ENCODE peak calls at places on chromosomes 13 and 19, in nine cellular contexts. M, L, D, I, T, E, P, W and B are unnamed samples.

GRCh38 chr13:112260108-112261055 is 115.8 kb upstream of the SPACA7 start:
- DNase-seq in M (no peak), L (no peak), D (no peak), I (no peak), T (no peak), E (no peak), P (peak; percentile 3), W (no peak), B (no peak)

GRCh38 chr13:97434417-97435296 is 688 bp downstream of the RAP2A start:
- DNase-seq in M (peak; percentile 42), L (peak; percentile 37), D (peak; percentile 45), I (no peak), T (peak; percentile 83), E (peak; percentile 24), P (peak; percentile 40), W (peak; percentile 32), B (peak; percentile 34)

GRCh38 chr13:102677122-102677521 is 17.7 kb downstream of the METTL21C start:
- DNase-seq in M (no peak), L (no peak), D (no peak), I (no peak), T (no peak), E (no peak), P (no peak), W (no peak), B (no peak)

GRCh38 chr19:44869728-44870470 is 21.2 kb upstream of the TOMM40 start:
- DNase-seq in M (no peak), L (no peak), D (peak; percentile 72), I (no peak), T (no peak), E (no peak), P (peak; percentile 56), W (peak; percentile 71), B (no peak)

GRCh38 chr13:36146513-36147276 is 15.5 kb upstream of the DCLK1 start:
- DNase-seq in M (no peak), L (no peak), D (no peak), I (no peak), T (no peak), E (no peak), P (no peak), W (peak; percentile 17), B (no peak)

GRCh38 chr19:35558400-35559280 is 4.8 kb downstream of the ATP4A start:
- DNase-seq in M (no peak), L (no peak), D (no peak), I (no peak), T (no peak), E (no peak), P (no peak), W (no peak), B (no peak)

GRCh38 chr19:48244289-48244688 is 11.4 kb downstream of the CARD8 start:
- DNase-seq in M (no peak), L (no peak), D (no peak), I (no peak), T (no peak), E (no peak), P (no peak), W (peak; percentile 28), B (no peak)

GRCh38 chr19:14517840-14518505 is at the start of gene DNAJB1:
- DNase-seq in M (peak; percentile 82), L (peak; percentile 83), D (peak; percentile 88), I (peak; percentile 82), T (peak; percentile 90), E (no peak), P (no peak), W (peak; percentile 85), B (peak; percentile 86)

GRCh38 chr13:65971541-65971940 is 1258.6 kb downstream of the PCDH9 start:
- DNase-seq in M (no peak), L (no peak), D (no peak), I (no peak), T (no peak), E (peak; percentile 12), P (no peak), W (no peak), B (no peak)

GRCh38 chr19:8371011-8371804 is 7.3 kb downstream of the ANGPTL4 start:
- DNase-seq in M (peak; percentile 51), L (peak; percentile 55), D (peak; percentile 51), I (no peak), T (no peak), E (no peak), P (no peak), W (no peak), B (no peak)

GRCh38 chr19:8377598-8377997 is 12.6 kb upstream of the RAB11B start:
- DNase-seq in M (no peak), L (no peak), D (no peak), I (no peak), T (no peak), E (no peak), P (no peak), W (no peak), B (no peak)

GRCh38 chr19:8370176-8371010 is 6.4 kb downstream of the ANGPTL4 start:
- DNase-seq in M (no peak), L (no peak), D (peak; percentile 69), I (no peak), T (no peak), E (no peak), P (no peak), W (peak; percentile 56), B (no peak)

DNA sequence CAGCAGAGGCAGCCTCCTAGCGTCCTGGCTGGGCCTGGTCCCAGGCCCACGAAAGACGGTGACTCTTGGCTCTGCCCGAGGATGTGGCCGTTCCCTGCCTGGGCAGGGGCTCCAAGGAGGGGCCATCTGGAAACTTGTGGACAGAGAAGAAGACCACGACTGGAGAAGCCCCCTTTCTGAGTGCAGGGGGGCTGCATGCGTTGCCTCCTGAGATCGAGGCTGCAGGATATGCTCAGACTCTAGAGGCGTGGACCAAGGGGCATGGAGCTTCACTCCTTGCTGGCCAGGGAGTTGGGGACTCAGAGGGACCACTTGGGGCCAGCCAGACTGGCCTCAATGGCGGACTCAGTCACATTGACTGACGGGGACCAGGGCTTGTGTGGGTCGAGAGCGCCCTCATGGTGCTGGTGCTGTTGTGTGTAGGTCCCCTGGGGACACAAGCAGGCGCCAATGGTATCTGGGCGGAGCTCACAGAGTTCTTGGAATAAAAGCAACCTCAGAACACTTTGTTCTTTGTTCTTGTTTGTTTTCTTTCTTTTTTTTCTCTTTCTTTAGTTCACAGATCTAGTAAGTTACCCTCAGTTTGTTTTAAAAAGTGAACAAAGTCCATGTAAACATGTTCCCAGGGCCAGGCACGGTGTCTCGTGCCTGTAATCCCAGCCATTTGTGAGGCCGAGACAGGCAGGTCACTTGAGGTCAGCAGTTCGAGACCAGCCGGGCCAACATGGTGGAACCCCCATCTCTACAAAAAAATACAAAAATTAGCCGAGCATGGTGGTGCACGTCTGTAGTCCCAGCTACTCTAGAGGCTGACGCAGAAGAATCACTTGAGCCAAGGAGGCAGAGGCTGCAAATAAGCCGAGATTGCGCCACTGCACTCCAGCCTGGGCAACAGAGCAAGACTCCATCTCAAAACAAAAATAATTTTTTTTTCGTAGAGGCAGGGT is 10.2 kb downstream of the ANGPTL4 start:
- DNase-seq in M (peak; percentile 89), L (peak; percentile 92), D (peak; percentile 81), I (no peak), T (peak; percentile 86), E (no peak), P (peak; percentile 71), W (no peak), B (no peak)
- H3K4me3 ChIP-seq in M (no peak overlapping the region), L (no peak overlapping the region), D (no peak overlapping the region), I (no peak overlapping the region), T (no peak overlapping the region), E (no peak overlapping the region), P (no peak overlapping the region), W (no peak overlapping the region), B (no peak overlapping the region)

GRCh38 chr13:21537105-21537504 is 66.9 kb downstream of the MICU2 start:
- DNase-seq in M (no peak), L (no peak), D (no peak), I (peak; percentile 15), T (no peak), E (no peak), P (no peak), W (peak; percentile 52), B (no peak)

GRCh38 chr13:21538280-21538679 is 65.7 kb downstream of the MICU2 start:
- DNase-seq in M (no peak), L (no peak), D (no peak), I (no peak), T (no peak), E (no peak), P (no peak), W (no peak), B (no peak)

GRCh38 chr13:21538753-21539152 is 65.2 kb downstream of the MICU2 start:
- DNase-seq in M (no peak), L (no peak), D (no peak), I (no peak), T (no peak), E (no peak), P (no peak), W (no peak), B (no peak)

GRCh38 chr13:21531475-21531874 is 72.4 kb upstream of the ZDHHC20 start:
- DNase-seq in M (no peak), L (no peak), D (no peak), I (no peak), T (no peak), E (no peak), P (no peak), W (no peak), B (no peak)

DNA sequence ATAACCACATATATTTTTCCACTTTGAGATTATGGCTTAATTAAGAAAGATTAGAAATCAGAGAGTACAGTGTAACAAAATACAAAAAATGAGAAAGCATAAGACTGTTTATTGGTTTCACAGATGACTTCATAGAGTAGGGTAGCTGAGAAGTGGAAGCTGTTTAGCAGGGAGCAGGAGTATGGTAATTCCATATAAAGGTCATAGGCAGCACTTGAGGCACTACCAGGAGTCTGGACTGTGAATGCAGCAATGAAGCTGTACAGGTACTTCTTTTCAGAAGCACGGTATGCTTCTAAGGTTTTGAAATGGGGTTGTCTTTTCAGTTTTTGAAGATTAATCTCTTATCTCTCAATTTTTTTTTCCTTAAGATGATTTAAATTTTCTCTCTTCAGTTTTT is 69.2 kb downstream of the MICU2 start:
- DNase-seq in M (no peak), L (no peak), D (no peak), I (no peak), T (no peak), E (no peak), P (no peak), W (no peak), B (no peak)
- H3K4me3 ChIP-seq in M (no peak overlapping the region), L (no peak overlapping the region), D (no peak overlapping the region), I (no peak overlapping the region), T (no peak overlapping the region), E (no peak overlapping the region), P (no peak overlapping the region), W (no peak overlapping the region), B (no peak overlapping the region)

GRCh38 chr19:41926861-41927809 is 1.1 kb downstream of the ERFL start:
- DNase-seq in M (no peak), L (no peak), D (no peak), I (no peak), T (no peak), E (no peak), P (no peak), W (no peak), B (no peak)
- H3K4me3 ChIP-seq in M (no peak overlapping the region), L (peak overlapping the region; percentile 47), D (peak overlapping the region; percentile 57), I (no peak overlapping the region), T (no peak overlapping the region), E (peak overlapping the region; percentile 37), P (no peak overlapping the region), W (no peak overlapping the region), B (peak overlapping the region; percentile 63)

DNA sequence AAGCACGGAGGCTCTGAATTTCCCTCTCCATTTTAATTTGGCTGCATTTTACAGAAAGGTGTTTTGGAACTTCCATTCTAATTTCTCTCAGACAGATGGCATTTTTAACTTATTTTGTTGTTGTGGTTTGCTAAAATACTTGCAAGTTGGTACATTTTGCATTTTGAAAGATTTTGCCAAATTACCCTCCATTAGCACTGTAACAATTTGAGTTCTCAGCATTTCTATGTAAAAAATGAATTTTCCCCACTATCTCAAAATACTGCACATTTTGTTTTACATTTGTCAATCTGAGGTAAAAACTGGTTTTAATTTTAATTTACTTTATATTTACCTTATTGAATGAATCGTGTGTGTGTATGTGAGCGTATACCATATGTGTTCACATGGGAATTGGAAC is 7.0 kb upstream of the HNRNPL start:
- DNase-seq in M (no peak), L (no peak), D (no peak), I (no peak), T (no peak), E (no peak), P (no peak), W (no peak), B (no peak)
- H3K4me3 ChIP-seq in M (no peak overlapping the region), L (no peak overlapping the region), D (no peak overlapping the region), I (no peak overlapping the region), T (no peak overlapping the region), E (no peak overlapping the region), P (no peak overlapping the region), W (no peak overlapping the region), B (no peak overlapping the region)